ENCODE peak calls at places on chromosomes 2 and 18, in six cellular contexts. One of them, this sample, is unnamed. For H3K4me1 and H4K20me1, the result is how much of the 10 kb centered on the place peaks cover.

GRCh38 chr2:87996570-87996969 is 19.8 kb downstream of the RNU2-63P start:
- DNase-seq in PC-3: peak
- DNase-seq in IMR-90: no peak
- DNase-seq in OCI-LY7: no peak
- DNase-seq in fibroblast of lung: no peak
- DNase-seq in mammary epithelial cell: no peak
- DNase-seq in this sample: no peak

GRCh38 chr18:46434629-46435028 is 222.4 kb downstream of the LOXHD1 start:
- DNase-seq in PC-3: no peak
- DNase-seq in IMR-90: no peak
- DNase-seq in OCI-LY7: no peak
- DNase-seq in fibroblast of lung: no peak
- DNase-seq in mammary epithelial cell: no peak
- DNase-seq in this sample: no peak

GRCh38 chr18:28115149-28115550 is 61.8 kb downstream of the CDH2 start:
- DNase-seq in PC-3: peak
- DNase-seq in IMR-90: peak
- DNase-seq in OCI-LY7: no peak
- DNase-seq in fibroblast of lung: peak
- DNase-seq in mammary epithelial cell: peak
- DNase-seq in this sample: peak

GRCh38 chr2:20451346-20451745 is 4.5 kb downstream of the RHOB start:
- DNase-seq in PC-3: no peak
- DNase-seq in IMR-90: peak
- DNase-seq in OCI-LY7: no peak
- DNase-seq in fibroblast of lung: peak
- DNase-seq in mammary epithelial cell: no peak
- DNase-seq in this sample: peak

GRCh38 chr2:9002637-9003365 is 683 bp downstream of the MBOAT2 start:
- DNase-seq in PC-3: peak
- DNase-seq in IMR-90: no peak
- DNase-seq in OCI-LY7: no peak
- DNase-seq in fibroblast of lung: peak
- DNase-seq in mammary epithelial cell: peak
- DNase-seq in this sample: peak

GRCh38 chr2:124382067-124382618 is 357.1 kb downstream of the CNTNAP5 start:
- DNase-seq in PC-3: no peak
- DNase-seq in IMR-90: no peak
- DNase-seq in OCI-LY7: no peak
- DNase-seq in fibroblast of lung: no peak
- DNase-seq in mammary epithelial cell: no peak
- DNase-seq in this sample: no peak

GRCh38 chr2:8514748-8515389 is 167.0 kb upstream of the ID2 start:
- DNase-seq in PC-3: no peak
- DNase-seq in IMR-90: no peak
- DNase-seq in OCI-LY7: peak
- DNase-seq in fibroblast of lung: no peak
- DNase-seq in mammary epithelial cell: no peak
- DNase-seq in this sample: no peak

GRCh38 chr2:199646439-199646838 is 188.7 kb upstream of the SATB2 start:
- DNase-seq in PC-3: no peak
- DNase-seq in IMR-90: no peak
- DNase-seq in OCI-LY7: peak
- DNase-seq in fibroblast of lung: no peak
- DNase-seq in mammary epithelial cell: no peak
- DNase-seq in this sample: no peak

GRCh38 chr2:207091928-207092327 is 73.8 kb downstream of the KLF7 start:
- DNase-seq in PC-3: no peak
- DNase-seq in IMR-90: no peak
- DNase-seq in OCI-LY7: no peak
- DNase-seq in fibroblast of lung: no peak
- DNase-seq in mammary epithelial cell: no peak
- DNase-seq in this sample: no peak

GRCh38 chr2:169095631-169096105 is 26.3 kb downstream of the DHRS9 start:
- DNase-seq in PC-3: peak
- DNase-seq in IMR-90: peak
- DNase-seq in OCI-LY7: no peak
- DNase-seq in fibroblast of lung: peak
- DNase-seq in mammary epithelial cell: peak
- DNase-seq in this sample: peak

GRCh38 chr2:225488743-225489142 is 89.2 kb downstream of the NYAP2 start:
- DNase-seq in PC-3: no peak
- DNase-seq in IMR-90: no peak
- DNase-seq in OCI-LY7: no peak
- DNase-seq in fibroblast of lung: no peak
- DNase-seq in mammary epithelial cell: no peak
- DNase-seq in this sample: no peak

GRCh38 chr2:103208916-103209315 is 447.1 kb downstream of the TMEM182 start:
- DNase-seq in PC-3: no peak
- DNase-seq in IMR-90: no peak
- DNase-seq in OCI-LY7: no peak
- DNase-seq in fibroblast of lung: no peak
- DNase-seq in mammary epithelial cell: no peak
- DNase-seq in this sample: no peak

GRCh38 chr2:226031078-226031937 is 631.8 kb downstream of the NYAP2 start:
- DNase-seq in PC-3: peak
- DNase-seq in IMR-90: peak
- DNase-seq in OCI-LY7: no peak
- DNase-seq in fibroblast of lung: peak
- DNase-seq in mammary epithelial cell: peak
- DNase-seq in this sample: peak

GRCh38 chr2:107068069-107068468 is 182.1 kb upstream of the ST6GAL2 start:
- DNase-seq in PC-3: no peak
- DNase-seq in IMR-90: no peak
- DNase-seq in OCI-LY7: no peak
- DNase-seq in fibroblast of lung: no peak
- DNase-seq in mammary epithelial cell: no peak
- DNase-seq in this sample: no peak

DNA sequence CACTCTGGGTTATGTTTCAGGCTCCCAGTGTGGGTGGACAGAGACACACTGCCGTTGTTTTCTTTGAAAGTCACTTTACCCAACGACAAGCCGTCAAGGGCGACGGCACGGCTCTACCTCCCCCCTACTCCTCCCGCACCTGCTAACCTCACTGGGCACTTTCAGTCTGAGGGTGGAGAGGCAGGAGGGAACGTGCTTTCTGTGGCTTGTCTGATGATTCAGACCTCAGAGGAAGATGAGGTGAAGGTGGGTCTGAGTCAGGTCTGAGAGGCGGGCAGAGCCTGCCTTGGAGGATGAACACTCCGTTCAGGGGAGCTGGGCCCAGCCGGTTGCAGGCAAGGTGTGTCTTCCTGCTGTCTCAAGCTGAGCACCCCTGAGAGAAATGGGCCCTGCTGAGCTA is 147.7 kb upstream of the HDAC4 start:
- DNase-seq in PC-3: peak
- DNase-seq in IMR-90: no peak
- DNase-seq in OCI-LY7: no peak
- DNase-seq in fibroblast of lung: no peak
- DNase-seq in mammary epithelial cell: peak
- DNase-seq in this sample: no peak
- H3K4me2 ChIP-seq in PC-3: peak
- H3K4me2 ChIP-seq in IMR-90: no peak
- H3K4me2 ChIP-seq in OCI-LY7: no peak
- H3K4me2 ChIP-seq in fibroblast of lung: no peak
- H3K4me2 ChIP-seq in mammary epithelial cell: no peak
- H3K4me2 ChIP-seq in this sample: no peak

GRCh38 chr18:36888778-36889177 is 59.9 kb downstream of the KIAA1328 start:
- DNase-seq in PC-3: no peak
- DNase-seq in IMR-90: no peak
- DNase-seq in OCI-LY7: no peak
- DNase-seq in fibroblast of lung: no peak
- DNase-seq in mammary epithelial cell: no peak
- DNase-seq in this sample: no peak
- H3K4me1 ChIP-seq in PC-3: under half
- H3K4me1 ChIP-seq in IMR-90: under half
- H3K4me1 ChIP-seq in OCI-LY7: under half
- H3K4me1 ChIP-seq in fibroblast of lung: under half
- H3K4me1 ChIP-seq in mammary epithelial cell: under half
- H3K4me1 ChIP-seq in this sample: under half

GRCh38 chr2:55003706-55004639 is 46.3 kb downstream of the RTN4 start:
- DNase-seq in PC-3: no peak
- DNase-seq in IMR-90: no peak
- DNase-seq in OCI-LY7: no peak
- DNase-seq in fibroblast of lung: no peak
- DNase-seq in mammary epithelial cell: no peak
- DNase-seq in this sample: no peak
- H4K20me1 ChIP-seq in PC-3: half or more
- H4K20me1 ChIP-seq in IMR-90: half or more
- H4K20me1 ChIP-seq in OCI-LY7: under half
- H4K20me1 ChIP-seq in fibroblast of lung: under half
- H4K20me1 ChIP-seq in mammary epithelial cell: under half
- H4K20me1 ChIP-seq in this sample: half or more

DNA sequence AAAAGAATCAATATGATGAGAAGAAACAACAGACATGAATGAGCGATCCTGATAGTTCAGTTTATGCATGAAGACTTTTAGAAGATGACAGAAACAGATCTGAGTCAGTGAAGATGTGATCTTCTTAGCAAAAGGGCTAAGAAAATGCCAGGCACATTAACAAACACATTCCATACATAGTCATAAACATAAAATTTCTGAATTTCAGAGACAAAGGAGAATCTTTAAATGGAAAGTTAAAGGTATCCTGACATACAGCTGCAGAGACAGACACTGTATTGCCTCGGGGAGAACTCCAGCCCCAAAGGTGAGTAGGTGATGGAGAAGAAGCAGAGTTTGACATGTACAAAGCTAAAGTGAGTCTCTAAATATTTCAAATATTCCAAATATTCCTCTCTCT is 40.6 kb upstream of the FN1 start:
- DNase-seq in PC-3: no peak
- DNase-seq in IMR-90: peak
- DNase-seq in OCI-LY7: no peak
- DNase-seq in fibroblast of lung: peak
- DNase-seq in mammary epithelial cell: no peak
- DNase-seq in this sample: peak
- H3K4me2 ChIP-seq in PC-3: no peak
- H3K4me2 ChIP-seq in IMR-90: peak
- H3K4me2 ChIP-seq in OCI-LY7: no peak
- H3K4me2 ChIP-seq in fibroblast of lung: peak
- H3K4me2 ChIP-seq in mammary epithelial cell: peak
- H3K4me2 ChIP-seq in this sample: peak